ENCODE peak calls at places on chromosomes 7 and 10, in eight cellular contexts. R, A, V, Y, X, Q, W and N are unnamed samples.

GRCh38 chr7:73850781-73851207 is 8.5 kb upstream of the METTL27 start:
- DNase-seq in R (no peak), A (no peak), V (no peak), Y (no peak), X (peak; percentile 99), Q (no peak), W (no peak), N (peak; percentile 99)

GRCh38 chr7:154770962-154771361 is 232.0 kb downstream of the PAXIP1 start:
- DNase-seq in R (no peak), A (no peak), V (no peak), Y (no peak), X (no peak), Q (no peak), W (no peak), N (no peak)

GRCh38 chr10:43110318-43111071 is 27.8 kb upstream of the CSGALNACT2 start:
- DNase-seq in R (no peak), A (no peak), V (no peak), Y (peak; percentile 68), X (peak; percentile 67), Q (no peak), W (no peak), N (peak; percentile 87)

GRCh38 chr10:93954726-93955363 is 38.9 kb upstream of the PLCE1 start:
- DNase-seq in R (no peak), A (no peak), V (no peak), Y (no peak), X (no peak), Q (no peak), W (no peak), N (peak; percentile 29)

GRCh38 chr10:128152741-128153583 is 26.7 kb upstream of the MKI67 start:
- DNase-seq in R (no peak), A (no peak), V (no peak), Y (peak; percentile 53), X (no peak), Q (no peak), W (no peak), N (no peak)

GRCh38 chr7:37247881-37248280 is 200.8 kb downstream of the ELMO1 start:
- DNase-seq in R (no peak), A (no peak), V (no peak), Y (no peak), X (peak; percentile 15), Q (no peak), W (no peak), N (peak; percentile 15)

GRCh38 chr7:41886257-41886905 is 183.5 kb upstream of the INHBA start:
- DNase-seq in R (no peak), A (no peak), V (no peak), Y (no peak), X (peak; percentile 84), Q (no peak), W (no peak), N (peak; percentile 97)

GRCh38 chr10:31457858-31458257 is 138.8 kb downstream of the ZEB1 start:
- DNase-seq in R (no peak), A (no peak), V (no peak), Y (no peak), X (no peak), Q (no peak), W (no peak), N (peak; percentile 50)

GRCh38 chr7:18402488-18403183 is 92.9 kb upstream of the HDAC9 start:
- DNase-seq in R (no peak), A (no peak), V (no peak), Y (no peak), X (peak; percentile 57), Q (no peak), W (no peak), N (peak; percentile 65)

GRCh38 chr7:117023325-117023854 is 70.1 kb downstream of the ST7 start:
- DNase-seq in R (no peak), A (no peak), V (no peak), Y (no peak), X (no peak), Q (no peak), W (no peak), N (no peak)

GRCh38 chr7:51256244-51256781 is 60.3 kb downstream of the COBL start:
- DNase-seq in R (peak; percentile 87), A (no peak), V (no peak), Y (no peak), X (no peak), Q (no peak), W (no peak), N (no peak)

GRCh38 chr10:78707745-78708144 is 361.0 kb upstream of the ZMIZ1 start:
- DNase-seq in R (no peak), A (no peak), V (no peak), Y (no peak), X (no peak), Q (no peak), W (no peak), N (no peak)

GRCh38 chr10:33215635-33216034 is 118.8 kb downstream of the NRP1 start:
- DNase-seq in R (no peak), A (no peak), V (no peak), Y (no peak), X (peak; percentile 57), Q (no peak), W (no peak), N (peak; percentile 68)

GRCh38 chr10:126066491-126066890 is 170.1 kb downstream of the FANK1 start:
- DNase-seq in R (no peak), A (no peak), V (no peak), Y (no peak), X (no peak), Q (no peak), W (no peak), N (no peak)

GRCh38 chr7:46900312-46901263 is 681.3 kb downstream of the TNS3 start:
- DNase-seq in R (peak; percentile 15), A (no peak), V (no peak), Y (no peak), X (no peak), Q (no peak), W (no peak), N (no peak)

GRCh38 chr10:132855889-132856288 is 69.9 kb upstream of the NKX6-2 start:
- DNase-seq in R (no peak), A (no peak), V (no peak), Y (peak; percentile 69), X (no peak), Q (no peak), W (no peak), N (no peak)